ENCODE peak calls at places on chromosomes 4 and X, in five cellular contexts. C, X, E, V and O are unnamed samples.

GRCh38 chr4:65845169-65845568 is 174.9 kb upstream of the EPHA5 start:
- DNase-seq in C (no peak), X (no peak), E (no peak), V (no peak), O (no peak)

GRCh38 chr4:6337331-6337935 is 67.8 kb downstream of the WFS1 start:
- DNase-seq in C (no peak), X (no peak), E (no peak), V (no peak), O (peak; percentile 64)

GRCh38 chr4:53089940-53090729 is 228.0 kb downstream of the RASL11B start:
- DNase-seq in C (no peak), X (no peak), E (no peak), V (no peak), O (no peak)

GRCh38 chr4:48340276-48340904 is 939 bp upstream of the SLAIN2 start:
- DNase-seq in C (peak; percentile 83), X (no peak), E (peak; percentile 43), V (no peak), O (no peak)

GRCh38 chr4:89929425-89930272 is 35.0 kb downstream of the MMRN1 start:
- DNase-seq in C (no peak), X (no peak), E (no peak), V (peak; percentile 41), O (no peak)

GRCh38 chr4:114598191-114599121 is at the start of gene UGT8:
- DNase-seq in C (no peak), X (peak; percentile 77), E (peak; percentile 49), V (no peak), O (no peak)

GRCh38 chr4:6875431-6875831 is 34.2 kb upstream of the TBC1D14 start:
- DNase-seq in C (no peak), X (no peak), E (no peak), V (no peak), O (no peak)

GRCh38 chrX:44228621-44229020 is 114.9 kb downstream of the EFHC2 start:
- DNase-seq in C (no peak), X (no peak), E (no peak), V (no peak), O (no peak)

GRCh38 chr4:180828455-180829018 is 1414.7 kb upstream of the TENM3 start:
- DNase-seq in C (peak; percentile 83), X (peak; percentile 51), E (no peak), V (no peak), O (peak; percentile 25)
- TF ChIP-seq MXI1 in C (no peak), X (peak; percentile 50), E (no peak), V (no peak), O (no peak)

DNA sequence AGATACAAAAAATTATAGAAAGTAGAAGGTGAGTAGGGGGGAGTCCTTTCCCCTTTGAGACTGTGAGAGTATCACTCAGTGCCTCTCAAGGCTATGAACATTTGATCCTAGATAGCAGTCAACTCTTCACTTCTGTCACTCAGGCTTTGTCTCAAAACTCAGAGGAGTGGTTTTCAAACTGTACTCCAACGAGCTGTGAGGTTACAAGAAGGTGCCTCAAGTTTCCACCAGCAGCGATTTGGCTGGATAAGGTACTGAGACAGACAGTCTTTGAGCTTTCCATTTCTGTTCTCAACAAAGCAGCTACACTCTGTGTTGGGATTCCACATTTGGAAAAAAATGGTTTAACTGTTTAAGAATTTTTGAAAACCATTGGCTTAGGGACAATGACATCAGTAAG is 48.0 kb upstream of the NDST3 start:
- DNase-seq in C (no peak), X (no peak), E (no peak), V (no peak), O (no peak)
- TF ChIP-seq MXI1 in C (no peak), X (no peak), E (no peak), V (no peak), O (no peak)

GRCh38 chrX:109742722-109743121 is 9.7 kb upstream of the ACSL4 start:
- DNase-seq in C (no peak), X (no peak), E (no peak), V (no peak), O (no peak)
- TF ChIP-seq MXI1 in C (no peak), X (no peak), E (no peak), V (no peak), O (no peak)

GRCh38 chr4:136383126-136383525 is 1149.2 kb downstream of the PCDH18 start:
- DNase-seq in C (peak; percentile 13), X (no peak), E (no peak), V (no peak), O (no peak)
- TF ChIP-seq MXI1 in C (no peak), X (no peak), E (no peak), V (no peak), O (no peak)

GRCh38 chr4:126753592-126753991 is 879.2 kb upstream of the INTU start:
- DNase-seq in C (no peak), X (no peak), E (no peak), V (no peak), O (no peak)

GRCh38 chr4:126758493-126758892 is 874.3 kb upstream of the INTU start:
- DNase-seq in C (no peak), X (no peak), E (no peak), V (no peak), O (no peak)

GRCh38 chr4:126752702-126753101 is 880.1 kb upstream of the INTU start:
- DNase-seq in C (no peak), X (no peak), E (no peak), V (no peak), O (no peak)

GRCh38 chr4:126756050-126756809 is 876.5 kb upstream of the INTU start:
- DNase-seq in C (no peak), X (no peak), E (no peak), V (no peak), O (no peak)

DNA sequence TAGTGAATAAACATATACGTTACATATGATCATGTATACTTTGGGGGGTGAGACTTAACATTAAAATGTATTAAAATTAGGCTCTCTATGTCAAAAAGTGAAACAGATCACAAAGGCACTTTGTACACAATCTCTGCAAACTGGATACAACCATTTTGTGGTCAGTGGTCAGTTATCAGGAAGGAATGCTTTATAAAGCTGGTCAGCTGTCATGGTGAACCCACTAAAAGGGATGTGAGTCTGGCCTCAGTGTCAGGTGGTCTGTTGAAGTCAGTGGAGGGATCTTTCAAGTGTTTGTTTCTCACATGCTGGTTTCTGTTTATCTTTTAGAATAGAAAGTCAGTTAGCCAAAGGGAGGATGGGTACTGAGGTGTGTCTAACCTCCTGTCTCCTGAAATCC is 875.5 kb upstream of the INTU start:
- DNase-seq in C (peak; percentile 45), X (no peak), E (no peak), V (no peak), O (no peak)
- TF ChIP-seq MXI1 in C (no peak), X (no peak), E (no peak), V (no peak), O (no peak)

GRCh38 chr4:41297832-41298231 is 41.1 kb downstream of the UCHL1 start:
- DNase-seq in C (no peak), X (no peak), E (no peak), V (no peak), O (no peak)

GRCh38 chr4:41299486-41299885 is 42.8 kb downstream of the UCHL1 start:
- DNase-seq in C (no peak), X (no peak), E (no peak), V (no peak), O (no peak)

GRCh38 chr4:41301137-41301536 is 44.4 kb downstream of the UCHL1 start:
- DNase-seq in C (no peak), X (no peak), E (no peak), V (no peak), O (no peak)

GRCh38 chr4:41294445-41295062 is 37.8 kb downstream of the UCHL1 start:
- DNase-seq in C (no peak), X (no peak), E (no peak), V (no peak), O (no peak)

GRCh38 chr4:41296995-41297394 is 40.3 kb downstream of the UCHL1 start:
- DNase-seq in C (no peak), X (no peak), E (no peak), V (no peak), O (no peak)
- TF ChIP-seq MXI1 in C (no peak), X (no peak), E (no peak), V (no peak), O (no peak)

GRCh38 chrX:131262738-131263679 is 26.1 kb downstream of the IGSF1 start:
- DNase-seq in C (no peak), X (no peak), E (peak; percentile 58), V (no peak), O (peak; percentile 35)
- TF ChIP-seq MXI1 in C (no peak), X (no peak), E (no peak), V (no peak), O (no peak)

GRCh38 chr4:85836588-85836987 is 361.6 kb downstream of the ARHGAP24 start:
- DNase-seq in C (peak; percentile 31), X (no peak), E (no peak), V (no peak), O (no peak)

GRCh38 chr4:85833311-85833710 is 358.4 kb downstream of the ARHGAP24 start:
- DNase-seq in C (no peak), X (no peak), E (no peak), V (no peak), O (no peak)

GRCh38 chr4:85829276-85830051 is 354.5 kb downstream of the ARHGAP24 start:
- DNase-seq in C (peak; percentile 66), X (no peak), E (no peak), V (no peak), O (no peak)

GRCh38 chr4:85828295-85828910 is 353.5 kb downstream of the ARHGAP24 start:
- DNase-seq in C (peak; percentile 56), X (no peak), E (no peak), V (no peak), O (no peak)

GRCh38 chr4:85831647-85832046 is 356.7 kb downstream of the ARHGAP24 start:
- DNase-seq in C (no peak), X (no peak), E (no peak), V (no peak), O (no peak)
- TF ChIP-seq MXI1 in C (no peak), X (no peak), E (no peak), V (no peak), O (no peak)